ENCODE peak calls at places on chromosomes 4 and X, in ten cellular contexts. K is pancreas, S is cardiac muscle cell, X is fibroblast of lung, D is tibial artery, C is K562, R is mesendoderm, Q is stomach, G is neural progenitor cell, J is right atrium auricular region. O is an unnamed sample.
A peak's percentile ranks its signal among the peaks of the same experiment; 100 is the strongest.

GRCh38 chr4:8830611-8831200 is 40.9 kb downstream of the HMX1 start:
- DNase-seq in X (no peak), Q (peak; percentile 11), K (no peak), G (no peak), R (no peak), D (peak; percentile 31), J (no peak), S (no peak), C (no peak), O (no peak)

GRCh38 chr4:55545133-55545532 is 1.6 kb downstream of the CLOCK start:
- DNase-seq in G (peak; percentile 31), X (peak; percentile 32), R (peak; percentile 22), S (peak; percentile 18), C (peak; percentile 49), J (no peak), Q (no peak), D (no peak), K (no peak), O (no peak)

GRCh38 chr4:37908488-37909343 is 17.8 kb downstream of the TBC1D1 start:
- DNase-seq in S (no peak), J (no peak), X (peak; percentile 85), G (no peak), C (no peak), R (no peak), D (no peak), K (no peak), Q (no peak), O (no peak)

GRCh38 chrX:154378059-154378798 is 866 bp upstream of the EMD start:
- DNase-seq in S (no peak), C (no peak), R (no peak), K (peak; percentile 70), G (no peak), Q (peak; percentile 70), D (peak; percentile 98), J (no peak), X (no peak), O (no peak)

GRCh38 chr4:2767046-2767704 is 11.0 kb upstream of the TNIP2 start:
- DNase-seq in R (no peak), C (no peak), G (no peak), K (no peak), D (peak; percentile 33), S (no peak), X (no peak), J (no peak), Q (no peak), O (no peak)

GRCh38 chr4:152850377-152850776 is 70.6 kb downstream of the ARFIP1 start:
- DNase-seq in K (no peak), G (peak; percentile 4), D (no peak), J (no peak), S (peak; percentile 48), X (peak; percentile 53), C (peak; percentile 1), R (peak; percentile 92), Q (no peak), O (no peak)

GRCh38 chr4:143202824-143203223 is 18.1 kb downstream of the USP38 start:
- DNase-seq in D (no peak), C (no peak), J (no peak), X (no peak), Q (no peak), S (no peak), R (no peak), K (no peak), G (no peak), O (no peak)

GRCh38 chrX:30141966-30142365 is 73.4 kb upstream of the MAGEB2 start:
- DNase-seq in R (peak; percentile 75), J (no peak), Q (no peak), K (no peak), C (peak; percentile 55), G (peak; percentile 71), S (peak; percentile 81), X (peak; percentile 21), D (no peak), O (no peak)

GRCh38 chr4:15913631-15913970 is 24.9 kb downstream of the FGFBP1 start:
- DNase-seq in C (no peak), D (no peak), J (no peak), X (peak; percentile 99), G (no peak), K (no peak), S (no peak), Q (no peak), R (peak; percentile 50), O (no peak)

GRCh38 chrX:39652336-39652735 is 445.4 kb downstream of the BCOR start:
- DNase-seq in Q (no peak), C (peak; percentile 59), X (no peak), K (peak; percentile 27), R (peak; percentile 70), D (no peak), J (no peak), S (no peak), G (peak; percentile 39), O (no peak)

GRCh38 chrX:49001521-49002090 is 458 bp downstream of the GRIPAP1 start:
- DNase-seq in D (no peak), K (peak; percentile 13), G (peak; percentile 62), R (peak; percentile 60), J (no peak), C (peak; percentile 39), X (peak; percentile 43), S (peak; percentile 31), Q (no peak), O (no peak)

GRCh38 chr4:177190995-177191568 is 118.6 kb upstream of the NEIL3 start:
- DNase-seq in S (no peak), G (no peak), X (peak; percentile 82), J (no peak), D (no peak), R (peak; percentile 41), K (no peak), Q (no peak), C (no peak), O (no peak)

GRCh38 chrX:37347420-37347819 is 1.7 kb upstream of the PRRG1 start:
- DNase-seq in K (no peak), Q (no peak), G (peak; percentile 5), S (no peak), R (peak; percentile 59), D (no peak), C (no peak), J (no peak), X (peak; percentile 20), O (no peak)

GRCh38 chrX:154655786-154656185 is 2.4 kb upstream of the CTAG2 start:
- DNase-seq in X (no peak), D (no peak), S (no peak), J (no peak), G (no peak), C (no peak), R (no peak), K (no peak), Q (no peak), O (no peak)

GRCh38 chr4:142203505-142203904 is 567.1 kb downstream of the IL15 start:
- DNase-seq in Q (no peak), D (no peak), R (no peak), C (no peak), S (no peak), J (no peak), K (no peak), G (no peak), X (peak; percentile 10), O (no peak)

GRCh38 chrX:44943007-44943406 is 70.0 kb downstream of the KDM6A start:
- DNase-seq in G (no peak), R (no peak), X (no peak), S (no peak), C (no peak), J (no peak), Q (no peak), D (no peak), K (no peak), O (no peak)

DNA sequence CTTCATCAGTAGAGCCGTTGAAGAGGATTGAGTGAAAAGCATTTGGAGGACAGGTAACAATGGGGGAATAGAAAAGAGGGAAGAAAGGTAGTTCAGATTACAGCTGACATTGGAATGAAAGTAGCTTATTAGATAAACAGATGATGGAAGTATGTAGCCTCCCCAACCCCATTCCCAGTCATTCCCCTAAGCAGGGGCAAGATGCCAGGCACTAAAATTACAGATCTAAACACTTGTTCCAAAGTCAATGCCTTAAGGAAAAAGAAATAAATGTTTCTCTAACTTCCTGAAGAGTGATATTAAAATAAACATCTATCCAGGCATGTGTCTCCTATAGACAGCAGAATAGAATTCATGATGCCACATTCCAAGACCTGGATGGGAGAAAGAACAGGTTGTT is 350.8 kb downstream of the PDGFC start:
- DNase-seq in Q (no peak), S (no peak), R (no peak), G (no peak), J (no peak), D (no peak), K (no peak), X (peak; percentile 44), C (no peak), O (no peak)
- H3K36me3 ChIP-seq in Q (no peaks in the 10 kb centered on the region), S (no peaks in the 10 kb centered on the region), R (no peaks in the 10 kb centered on the region), G (no peaks in the 10 kb centered on the region), J (no peaks in the 10 kb centered on the region), D (no peaks in the 10 kb centered on the region), K (no peaks in the 10 kb centered on the region), X (no peaks in the 10 kb centered on the region), C (no peaks in the 10 kb centered on the region), O (no peaks in the 10 kb centered on the region)

GRCh38 chr4:178681871-178682270 is 1239.6 kb upstream of the AGA start:
- DNase-seq in J (no peak), S (no peak), G (no peak), D (no peak), R (no peak), K (no peak), Q (no peak), C (no peak), X (no peak), O (no peak)
- H3K36me3 ChIP-seq in J (no peaks in the 10 kb centered on the region), S (no peaks in the 10 kb centered on the region), G (no peaks in the 10 kb centered on the region), D (no peaks in the 10 kb centered on the region), R (no peaks in the 10 kb centered on the region), K (no peaks in the 10 kb centered on the region), Q (no peaks in the 10 kb centered on the region), C (no peaks in the 10 kb centered on the region), X (no peaks in the 10 kb centered on the region), O (no peaks in the 10 kb centered on the region)

DNA sequence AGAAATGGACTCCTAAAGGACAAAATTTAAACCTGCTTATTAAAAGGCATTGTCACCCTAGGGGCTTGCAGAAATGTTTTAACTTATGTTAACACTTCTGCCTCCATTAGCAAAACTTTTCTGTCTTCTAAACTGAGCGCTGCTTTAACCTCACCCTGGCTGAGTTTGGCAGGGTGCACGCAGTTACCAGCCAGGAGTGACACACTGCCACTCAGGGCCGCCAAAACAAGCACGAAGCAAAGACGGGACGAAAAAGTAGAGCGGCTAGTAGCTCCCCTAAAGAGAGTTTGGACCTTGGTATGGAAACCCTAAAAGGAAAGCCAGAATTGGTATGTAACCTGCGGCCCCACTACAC is 23.8 kb upstream of the UVSSA start:
- DNase-seq in X (no peak), R (no peak), D (no peak), J (no peak), S (no peak), C (no peak), G (no peak), K (no peak), Q (no peak), O (no peak)
- H3K36me3 ChIP-seq in X (peaks cover 27% of the 10 kb centered on the region), R (peaks cover 4% of the 10 kb centered on the region), D (peaks cover 70% of the 10 kb centered on the region), J (peaks cover 80% of the 10 kb centered on the region), S (peaks cover 13% of the 10 kb centered on the region), C (peaks cover 79% of the 10 kb centered on the region), G (no peaks in the 10 kb centered on the region), K (peaks cover 2% of the 10 kb centered on the region), Q (peaks cover 92% of the 10 kb centered on the region), O (no peaks in the 10 kb centered on the region)

GRCh38 chrX:71250856-71251255 is 3.1 kb downstream of the ZMYM3 start:
- DNase-seq in R (no peak), G (no peak), X (no peak), Q (no peak), S (no peak), D (no peak), C (no peak), K (no peak), J (no peak), O (no peak)

GRCh38 chrX:71244359-71245128 is 9.4 kb downstream of the ZMYM3 start:
- DNase-seq in X (no peak), S (no peak), R (no peak), D (no peak), K (no peak), G (no peak), Q (no peak), C (no peak), J (no peak), O (no peak)

GRCh38 chrX:71245159-71245558 is 8.8 kb downstream of the ZMYM3 start:
- DNase-seq in D (no peak), G (no peak), C (no peak), J (no peak), Q (no peak), X (no peak), R (no peak), K (no peak), S (no peak), O (no peak)
- H3K36me3 ChIP-seq in D (peaks cover 98% of the 10 kb centered on the region), G (no peaks in the 10 kb centered on the region), C (peaks cover 96% of the 10 kb centered on the region), J (peaks cover 26% of the 10 kb centered on the region), Q (peaks cover 99% of the 10 kb centered on the region), X (peaks cover 5% of the 10 kb centered on the region), R (peaks cover 8% of the 10 kb centered on the region), K (no peaks in the 10 kb centered on the region), S (peaks cover 26% of the 10 kb centered on the region), O (no peaks in the 10 kb centered on the region)